ENCODE peak calls at places on chromosomes 4 and X, in seven cellular contexts. M, T, C, H, O, I and D are unnamed samples.
A peak's percentile ranks its signal among the peaks of the same experiment; 100 is the strongest.

GRCh38 chr4:99300934-99301333 is 10.1 kb upstream of the ADH1A start:
- DNase-seq in M (no peak), T (peak; percentile 91), C (peak; percentile 85), H (no peak), O (peak; percentile 99), I (peak; percentile 70), D (peak; percentile 89)

GRCh38 chrX:30343206-30343605 is 34.0 kb upstream of the NR0B1 start:
- DNase-seq in M (no peak), T (no peak), C (no peak), H (peak; percentile 67), O (no peak), I (no peak), D (no peak)

GRCh38 chrX:153764786-153765137 is 713 bp downstream of the PLXNB3 start:
- DNase-seq in M (no peak), T (peak; percentile 41), C (no peak), H (peak; percentile 32), O (no peak), I (peak; percentile 25), D (no peak)

GRCh38 chrX:69158166-69159040 is 6.8 kb downstream of the PJA1 start:
- DNase-seq in M (no peak), T (peak; percentile 83), C (peak; percentile 60), H (peak; percentile 73), O (peak; percentile 82), I (peak; percentile 71), D (peak; percentile 86)

GRCh38 chrX:31609130-31609529 is 537.3 kb upstream of the FTHL17 start:
- DNase-seq in M (no peak), T (no peak), C (no peak), H (no peak), O (peak; percentile 91), I (no peak), D (no peak)

GRCh38 chrX:1481636-1482529 is 29.2 kb upstream of the ASMTL start:
- DNase-seq in M (peak; percentile 73), T (peak; percentile 83), C (no peak), H (peak; percentile 84), O (peak; percentile 85), I (no peak), D (peak; percentile 84)

GRCh38 chrX:148878371-148878770 is 378.0 kb downstream of the AFF2 start:
- DNase-seq in M (no peak), T (no peak), C (no peak), H (no peak), O (peak; percentile 74), I (no peak), D (no peak)

GRCh38 chr4:7756561-7757355 is 182.9 kb downstream of the AFAP1 start:
- DNase-seq in M (no peak), T (no peak), C (no peak), H (no peak), O (no peak), I (peak; percentile 7), D (peak; percentile 69)

GRCh38 chr4:108700358-108700757 is 50.0 kb downstream of the OSTC start:
- DNase-seq in M (no peak), T (no peak), C (no peak), H (no peak), O (peak; percentile 79), I (no peak), D (no peak)

GRCh38 chr4:7201351-7202305 is 9.3 kb downstream of the SORCS2 start:
- DNase-seq in M (no peak), T (peak; percentile 17), C (no peak), H (peak; percentile 43), O (no peak), I (no peak), D (peak; percentile 43)

GRCh38 chr4:5979981-5980380 is 38.2 kb downstream of the C4orf50 start:
- DNase-seq in M (peak; percentile 7), T (no peak), C (no peak), H (peak; percentile 94), O (no peak), I (no peak), D (no peak)

GRCh38 chrX:129522184-129523059 is 868 bp downstream of the SMARCA1 start:
- DNase-seq in M (peak; percentile 16), T (peak; percentile 59), C (peak; percentile 71), H (peak; percentile 81), O (peak; percentile 67), I (peak; percentile 44), D (peak; percentile 81)

GRCh38 chr4:180103794-180104193 is 2139.4 kb upstream of the TENM3 start:
- DNase-seq in M (no peak), T (no peak), C (no peak), H (no peak), O (no peak), I (no peak), D (no peak)

GRCh38 chr4:10063544-10064300 is 42.4 kb upstream of the SLC2A9 start:
- DNase-seq in M (peak; percentile 13), T (peak; percentile 90), C (peak; percentile 27), H (peak; percentile 94), O (peak; percentile 94), I (no peak), D (peak; percentile 84)

GRCh38 chrX:98111684-98112083 is 1228.0 kb downstream of the RPA4 start:
- DNase-seq in M (no peak), T (no peak), C (no peak), H (no peak), O (no peak), I (no peak), D (no peak)

GRCh38 chr4:169009281-169010124 is 552 bp downstream of the CBR4 start:
- DNase-seq in M (peak; percentile 35), T (peak; percentile 78), C (peak; percentile 79), H (peak; percentile 82), O (peak; percentile 68), I (peak; percentile 71), D (peak; percentile 89)

DNA sequence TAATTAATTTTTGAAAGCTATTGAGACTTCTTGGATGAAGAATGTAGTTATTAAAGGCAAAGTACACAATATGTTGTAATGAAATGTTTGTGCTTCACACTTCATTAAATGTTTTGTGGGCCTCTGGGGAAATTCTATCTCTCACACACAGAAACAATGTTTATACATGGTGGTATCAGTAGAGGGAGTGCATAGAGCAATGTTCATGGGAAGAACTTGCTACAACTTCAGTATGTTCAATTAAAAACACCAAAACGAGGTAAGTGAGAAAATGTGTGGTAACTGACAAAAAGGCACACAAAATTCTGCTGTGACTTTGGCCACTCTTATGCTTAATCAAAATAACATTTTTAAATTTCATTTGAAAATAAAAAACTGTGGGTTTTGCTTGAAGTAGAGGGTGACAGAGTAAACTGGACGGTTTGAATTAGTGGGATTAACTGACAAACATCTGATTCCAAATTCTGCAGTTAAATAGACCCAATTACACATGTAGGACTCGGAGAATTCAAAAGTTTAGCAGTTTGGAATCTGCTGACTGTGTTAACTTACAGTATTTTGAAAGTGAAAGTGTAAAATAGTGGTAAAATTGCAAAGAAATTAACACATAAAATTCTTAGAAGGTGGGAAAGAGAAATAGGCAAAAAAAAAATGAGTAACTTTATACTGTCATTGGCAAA is 111.4 kb upstream of the TTC29 start:
- DNase-seq in M (no peak), T (no peak), C (no peak), H (no peak), O (peak; percentile 46), I (no peak), D (no peak)
- H3K4me3 ChIP-seq in M (no peak overlapping the region), T (peak overlapping the region; percentile 70), C (peak overlapping the region; percentile 32), H (no peak overlapping the region), O (no peak overlapping the region), I (no peak overlapping the region), D (peak overlapping the region; percentile 65)

GRCh38 chrX:33183366-33183765 is 28.0 kb downstream of the DMD start:
- DNase-seq in M (no peak), T (peak; percentile 52), C (no peak), H (peak; percentile 54), O (peak; percentile 50), I (peak; percentile 9), D (peak; percentile 42)
- H3K4me1 ChIP-seq in M (no peaks in the 10 kb centered on the region), T (no peaks in the 10 kb centered on the region), C (no peaks in the 10 kb centered on the region), H (peaks cover 6% of the 10 kb centered on the region), O (peaks cover 29% of the 10 kb centered on the region), I (no peaks in the 10 kb centered on the region), D (no peaks in the 10 kb centered on the region)

GRCh38 chr4:997375-998071 is 4.3 kb upstream of the SLC26A1 start:
- DNase-seq in M (no peak), T (no peak), C (no peak), H (no peak), O (no peak), I (peak; percentile 48), D (peak; percentile 74)
- H3K4me3 ChIP-seq in M (no peak overlapping the region), T (peak overlapping the region; percentile 5), C (no peak overlapping the region), H (no peak overlapping the region), O (peak overlapping the region; percentile 16), I (no peak overlapping the region), D (no peak overlapping the region)

DNA sequence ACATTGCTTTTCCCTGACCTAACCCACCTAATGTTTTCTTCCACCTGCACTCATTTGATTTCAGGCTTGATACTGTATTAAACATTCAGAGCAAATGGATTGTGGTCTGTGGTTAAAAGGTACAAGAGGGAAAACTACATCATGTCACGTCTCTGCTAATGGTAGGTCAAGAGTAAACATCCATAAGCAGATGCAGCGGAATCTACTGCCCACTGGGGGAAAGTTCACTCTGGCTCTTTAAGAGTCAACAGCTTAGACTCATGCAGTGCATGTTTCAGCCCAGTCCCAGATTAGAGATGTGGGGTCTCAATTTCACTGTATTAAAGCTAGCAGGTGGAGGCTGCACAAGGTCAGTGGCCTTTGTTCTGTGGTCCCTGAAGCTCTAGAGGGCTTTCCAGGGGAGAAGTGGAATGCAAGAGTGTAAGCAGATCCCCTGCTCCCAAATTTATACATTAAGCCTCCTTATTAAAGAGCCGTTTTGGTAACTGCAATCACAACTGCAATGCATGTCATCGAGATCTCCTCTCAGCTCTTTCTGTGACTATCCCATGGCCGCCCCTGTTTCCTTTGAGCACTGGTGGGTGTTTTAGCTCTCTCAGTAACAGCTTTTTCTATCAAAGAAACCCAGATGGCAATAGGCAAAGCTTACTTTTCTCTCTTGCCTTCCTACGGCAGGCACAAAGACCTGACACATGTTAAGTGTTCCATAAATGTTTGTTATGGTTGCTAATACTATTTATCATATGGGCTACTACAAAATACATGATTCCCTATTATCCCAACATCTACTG is 53.5 kb downstream of the LDB2 start:
- DNase-seq in M (no peak), T (no peak), C (no peak), H (peak; percentile 61), O (peak; percentile 20), I (no peak), D (no peak)
- H3K4me1 ChIP-seq in M (no peaks in the 10 kb centered on the region), T (no peaks in the 10 kb centered on the region), C (peaks cover 7% of the 10 kb centered on the region), H (no peaks in the 10 kb centered on the region), O (peaks cover 4% of the 10 kb centered on the region), I (no peaks in the 10 kb centered on the region), D (peaks cover 12% of the 10 kb centered on the region)

GRCh38 chr4:24802648-24803047 is 7.3 kb downstream of the SOD3 start:
- DNase-seq in M (no peak), T (no peak), C (no peak), H (no peak), O (no peak), I (no peak), D (no peak)
- H3K4me3 ChIP-seq in M (no peak overlapping the region), T (no peak overlapping the region), C (no peak overlapping the region), H (no peak overlapping the region), O (no peak overlapping the region), I (no peak overlapping the region), D (no peak overlapping the region)